ENCODE peak calls at places on chromosome 3, in ten cellular contexts. One of them, this sample, is unnamed.

GRCh38 chr3:108598375-108598774 is 8.9 kb downstream of the DZIP3 start:
- DNase-seq in PC-3: no peak
- DNase-seq in heart right ventricle: no peak
- DNase-seq in globus pallidus: no peak
- DNase-seq in AG09309: no peak
- DNase-seq in renal cortical epithelial cell: no peak
- DNase-seq in LHCN-M2: no peak
- DNase-seq in RPMI7951: no peak
- DNase-seq in adrenal gland: no peak
- DNase-seq in stimulated activated CD4-positive, alpha-beta T cell treated with anti-CD3 and anti-CD28 coated beads, Interleukin-2, amount 100 ng/mL, for 48 hours: no peak
- DNase-seq in this sample: no peak

GRCh38 chr3:117355566-117355965 is 646.0 kb downstream of the TUSC7 start:
- DNase-seq in PC-3: no peak
- DNase-seq in heart right ventricle: no peak
- DNase-seq in globus pallidus: peak
- DNase-seq in AG09309: no peak
- DNase-seq in renal cortical epithelial cell: peak
- DNase-seq in LHCN-M2: no peak
- DNase-seq in RPMI7951: no peak
- DNase-seq in adrenal gland: peak
- DNase-seq in stimulated activated CD4-positive, alpha-beta T cell treated with anti-CD3 and anti-CD28 coated beads, Interleukin-2, amount 100 ng/mL, for 48 hours: no peak
- DNase-seq in this sample: peak

GRCh38 chr3:114380233-114380645 is 86.4 kb downstream of the TIGIT start:
- DNase-seq in PC-3: no peak
- DNase-seq in heart right ventricle: peak
- DNase-seq in globus pallidus: peak
- DNase-seq in AG09309: peak
- DNase-seq in renal cortical epithelial cell: peak
- DNase-seq in LHCN-M2: peak
- DNase-seq in RPMI7951: peak
- DNase-seq in adrenal gland: peak
- DNase-seq in stimulated activated CD4-positive, alpha-beta T cell treated with anti-CD3 and anti-CD28 coated beads, Interleukin-2, amount 100 ng/mL, for 48 hours: no peak
- DNase-seq in this sample: peak

GRCh38 chr3:90054306-90054705 is 946.9 kb downstream of the EPHA3 start:
- DNase-seq in PC-3: no peak
- DNase-seq in heart right ventricle: no peak
- DNase-seq in globus pallidus: no peak
- DNase-seq in AG09309: no peak
- DNase-seq in renal cortical epithelial cell: no peak
- DNase-seq in LHCN-M2: peak
- DNase-seq in RPMI7951: no peak
- DNase-seq in adrenal gland: no peak
- DNase-seq in stimulated activated CD4-positive, alpha-beta T cell treated with anti-CD3 and anti-CD28 coated beads, Interleukin-2, amount 100 ng/mL, for 48 hours: no peak
- DNase-seq in this sample: no peak

GRCh38 chr3:156602424-156602823 is 47.5 kb upstream of the SSR3 start:
- DNase-seq in PC-3: no peak
- DNase-seq in heart right ventricle: no peak
- DNase-seq in globus pallidus: no peak
- DNase-seq in AG09309: no peak
- DNase-seq in renal cortical epithelial cell: peak
- DNase-seq in LHCN-M2: peak
- DNase-seq in RPMI7951: no peak
- DNase-seq in adrenal gland: no peak
- DNase-seq in stimulated activated CD4-positive, alpha-beta T cell treated with anti-CD3 and anti-CD28 coated beads, Interleukin-2, amount 100 ng/mL, for 48 hours: no peak
- DNase-seq in this sample: no peak

GRCh38 chr3:1798711-1799410 is 299.8 kb upstream of the CNTN4 start:
- DNase-seq in PC-3: no peak
- DNase-seq in heart right ventricle: no peak
- DNase-seq in globus pallidus: no peak
- DNase-seq in AG09309: no peak
- DNase-seq in renal cortical epithelial cell: peak
- DNase-seq in LHCN-M2: no peak
- DNase-seq in RPMI7951: no peak
- DNase-seq in adrenal gland: no peak
- DNase-seq in stimulated activated CD4-positive, alpha-beta T cell treated with anti-CD3 and anti-CD28 coated beads, Interleukin-2, amount 100 ng/mL, for 48 hours: no peak
- DNase-seq in this sample: no peak

GRCh38 chr3:99384596-99384995 is 253.8 kb upstream of the COL8A1 start:
- DNase-seq in PC-3: peak
- DNase-seq in heart right ventricle: no peak
- DNase-seq in globus pallidus: no peak
- DNase-seq in AG09309: no peak
- DNase-seq in renal cortical epithelial cell: no peak
- DNase-seq in LHCN-M2: peak
- DNase-seq in RPMI7951: peak
- DNase-seq in adrenal gland: no peak
- DNase-seq in stimulated activated CD4-positive, alpha-beta T cell treated with anti-CD3 and anti-CD28 coated beads, Interleukin-2, amount 100 ng/mL, for 48 hours: no peak
- DNase-seq in this sample: no peak

GRCh38 chr3:128328546-128329458 is 137.9 kb downstream of the DNAJB8 start:
- DNase-seq in PC-3: no peak
- DNase-seq in heart right ventricle: no peak
- DNase-seq in globus pallidus: no peak
- DNase-seq in AG09309: no peak
- DNase-seq in renal cortical epithelial cell: no peak
- DNase-seq in LHCN-M2: no peak
- DNase-seq in RPMI7951: no peak
- DNase-seq in adrenal gland: peak
- DNase-seq in stimulated activated CD4-positive, alpha-beta T cell treated with anti-CD3 and anti-CD28 coated beads, Interleukin-2, amount 100 ng/mL, for 48 hours: no peak
- DNase-seq in this sample: no peak

GRCh38 chr3:169403855-169404254 is 259.7 kb downstream of the MECOM start:
- DNase-seq in PC-3: no peak
- DNase-seq in heart right ventricle: no peak
- DNase-seq in globus pallidus: no peak
- DNase-seq in AG09309: no peak
- DNase-seq in renal cortical epithelial cell: no peak
- DNase-seq in LHCN-M2: no peak
- DNase-seq in RPMI7951: no peak
- DNase-seq in adrenal gland: no peak
- DNase-seq in stimulated activated CD4-positive, alpha-beta T cell treated with anti-CD3 and anti-CD28 coated beads, Interleukin-2, amount 100 ng/mL, for 48 hours: no peak
- DNase-seq in this sample: no peak

GRCh38 chr3:156109989-156110388 is 10.4 kb upstream of the KCNAB1 start:
- DNase-seq in PC-3: no peak
- DNase-seq in heart right ventricle: no peak
- DNase-seq in globus pallidus: no peak
- DNase-seq in AG09309: no peak
- DNase-seq in renal cortical epithelial cell: no peak
- DNase-seq in LHCN-M2: no peak
- DNase-seq in RPMI7951: no peak
- DNase-seq in adrenal gland: no peak
- DNase-seq in stimulated activated CD4-positive, alpha-beta T cell treated with anti-CD3 and anti-CD28 coated beads, Interleukin-2, amount 100 ng/mL, for 48 hours: no peak
- DNase-seq in this sample: peak

GRCh38 chr3:50623840-50624474 is 7.0 kb downstream of the MAPKAPK3 start:
- DNase-seq in PC-3: no peak
- DNase-seq in heart right ventricle: no peak
- DNase-seq in globus pallidus: no peak
- DNase-seq in AG09309: no peak
- DNase-seq in renal cortical epithelial cell: peak
- DNase-seq in LHCN-M2: peak
- DNase-seq in RPMI7951: peak
- DNase-seq in adrenal gland: no peak
- DNase-seq in stimulated activated CD4-positive, alpha-beta T cell treated with anti-CD3 and anti-CD28 coated beads, Interleukin-2, amount 100 ng/mL, for 48 hours: peak
- DNase-seq in this sample: no peak